ENCODE peak calls at places on chromosomes 3 and 15, in seven cellular contexts. T is A549, Q is GM12878, A is HepG2, X is H1, C is K562, M is SK-N-SH. P is an unnamed sample.

GRCh38 chr3:134568790-134569189 is 82.0 kb downstream of the KY start:
- DNase-seq in T (no peak), Q (no peak), A (no peak), X (no peak), C (no peak), M (no peak), P (no peak)

GRCh38 chr3:15390460-15390859 is 36.9 kb downstream of the METTL6 start:
- DNase-seq in T (no peak), Q (no peak), A (no peak), X (no peak), C (no peak), M (no peak), P (no peak)

GRCh38 chr15:48250640-48251076 is 44.6 kb downstream of the SLC12A1 start:
- DNase-seq in T (peak), Q (peak), A (peak), X (peak), C (peak), M (peak), P (peak)

GRCh38 chr3:47008851-47009224 is 29.4 kb downstream of the NBEAL2 start:
- DNase-seq in T (no peak), Q (no peak), A (no peak), X (peak), C (no peak), M (no peak), P (no peak)

GRCh38 chr3:9809239-9809614 is 835 bp upstream of the TTLL3 start:
- DNase-seq in T (no peak), Q (no peak), A (no peak), X (no peak), C (no peak), M (no peak), P (no peak)

GRCh38 chr3:186254676-186255665 is 107.1 kb downstream of the DGKG start:
- DNase-seq in T (no peak), Q (peak), A (no peak), X (no peak), C (no peak), M (no peak), P (no peak)

GRCh38 chr15:44726568-44727461 is 9.5 kb upstream of the TRIM69 start:
- DNase-seq in T (peak), Q (peak), A (peak), X (no peak), C (peak), M (no peak), P (peak)

GRCh38 chr15:56464893-56465520 is at the start of gene MNS1:
- DNase-seq in T (peak), Q (peak), A (peak), X (no peak), C (peak), M (peak), P (peak)

GRCh38 chr3:59251899-59252298 is 202.1 kb upstream of the CFAP20DC start:
- DNase-seq in T (no peak), Q (no peak), A (no peak), X (no peak), C (no peak), M (no peak), P (peak)

GRCh38 chr3:179446501-179446900 is 4.8 kb downstream of the GNB4 start:
- DNase-seq in T (no peak), Q (no peak), A (peak), X (no peak), C (no peak), M (no peak), P (peak)

GRCh38 chr3:64501298-64501906 is 186.4 kb downstream of the ADAMTS9 start:
- DNase-seq in T (no peak), Q (no peak), A (peak), X (no peak), C (no peak), M (no peak), P (peak)

GRCh38 chr15:99085413-99086326 is 19.2 kb upstream of the SYNM start:
- DNase-seq in T (no peak), Q (no peak), A (no peak), X (no peak), C (no peak), M (no peak), P (peak)

GRCh38 chr15:72474466-72474911 is 359 bp downstream of the ARIH1 start:
- DNase-seq in T (no peak), Q (no peak), A (no peak), X (no peak), C (peak), M (no peak), P (no peak)

GRCh38 chr3:53068176-53068575 is 22.3 kb upstream of the SFMBT1 start:
- DNase-seq in T (no peak), Q (no peak), A (no peak), X (no peak), C (no peak), M (no peak), P (no peak)

DNA sequence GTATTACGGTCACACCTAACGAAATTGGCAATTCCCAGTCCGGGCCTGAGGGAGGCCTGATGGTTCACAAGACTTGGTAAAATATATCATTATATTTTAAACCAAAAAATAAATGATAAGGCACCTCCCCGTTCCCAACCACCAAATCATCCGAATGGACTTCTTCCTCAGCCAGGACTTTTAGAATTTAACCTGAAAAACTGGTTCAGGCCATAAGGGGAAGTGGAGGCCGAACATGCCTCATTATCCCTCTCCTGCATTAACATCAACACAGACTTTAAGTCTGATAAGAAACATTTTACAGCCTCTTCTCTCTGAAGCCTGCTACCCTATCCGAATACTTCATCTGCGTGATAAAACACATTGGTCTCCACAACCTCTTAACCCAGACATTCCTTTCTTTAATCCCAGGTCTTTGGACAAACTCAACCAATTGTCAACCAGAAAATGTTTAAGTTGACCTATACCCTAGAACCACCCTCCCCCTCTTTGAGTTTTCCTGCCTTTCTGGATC is 800 bp upstream of the SLC41A3 start:
- DNase-seq in T (no peak), Q (no peak), A (no peak), X (no peak), C (peak), M (no peak), P (no peak)
- TF ChIP-seq USF2 in T (no peak), Q (no peak), A (no peak), X (no peak), C (no peak), M (no peak), P (no peak)

GRCh38 chr15:101347454-101347853 is 52.4 kb upstream of the SNRPA1 start:
- DNase-seq in T (no peak), Q (no peak), A (no peak), X (no peak), C (no peak), M (no peak), P (no peak)
- TF ChIP-seq RFX5 in T (no peak), Q (no peak), A (no peak), X (no peak), C (no peak), M (no peak), P (no peak)

GRCh38 chr15:40295297-40295696 is 12.4 kb upstream of the ANKRD63 start:
- DNase-seq in T (no peak), Q (no peak), A (no peak), X (no peak), C (no peak), M (no peak), P (no peak)

GRCh38 chr15:40293905-40294895 is 11.3 kb upstream of the ANKRD63 start:
- DNase-seq in T (no peak), Q (no peak), A (no peak), X (no peak), C (no peak), M (no peak), P (no peak)

GRCh38 chr15:40296561-40297230 is 11.0 kb downstream of the PLCB2 start:
- DNase-seq in T (no peak), Q (no peak), A (no peak), X (no peak), C (no peak), M (no peak), P (no peak)

GRCh38 chr15:40297356-40297755 is 10.4 kb downstream of the PLCB2 start:
- DNase-seq in T (no peak), Q (no peak), A (no peak), X (no peak), C (no peak), M (no peak), P (no peak)

GRCh38 chr15:40295870-40296560 is 11.7 kb downstream of the PLCB2 start:
- DNase-seq in T (no peak), Q (no peak), A (no peak), X (no peak), C (no peak), M (no peak), P (no peak)
- TF ChIP-seq USF2 in T (no peak), Q (no peak), A (no peak), X (no peak), C (no peak), M (no peak), P (no peak)

GRCh38 chr15:57849332-57849731 is 142.8 kb downstream of the POLR2M start:
- DNase-seq in T (no peak), Q (no peak), A (no peak), X (no peak), C (no peak), M (no peak), P (no peak)
- TF ChIP-seq RFX5 in T (no peak), Q (no peak), A (no peak), X (no peak), C (no peak), M (no peak), P (no peak)

P was measured in IMR-90.